ENCODE peak calls at places on chromosomes 7 and 10, in four cellular contexts. E is H1, C is GM12878, Y is HepG2. J is an unnamed sample.

GRCh38 chr10:49330127-49330665 is 31.2 kb downstream of the C10orf71 start:
- DNase-seq in E (no peak), Y (no peak), C (no peak), J (no peak)

GRCh38 chr10:24897326-24897926 is 55.0 kb downstream of the PRTFDC1 start:
- DNase-seq in E (no peak), Y (peak; percentile 20), C (no peak), J (peak; percentile 66)

GRCh38 chr10:48506147-48506917 is 98.5 kb downstream of the ARHGAP22 start:
- DNase-seq in Y (peak; percentile 88), C (no peak), E (no peak), J (peak; percentile 92)

GRCh38 chr10:119397416-119397815 is 145.1 kb downstream of the RGS10 start:
- DNase-seq in C (no peak), E (no peak), Y (no peak), J (no peak)

GRCh38 chr10:132489704-132490534 is 47.7 kb upstream of the INPP5A start:
- DNase-seq in Y (no peak), E (no peak), C (no peak), J (no peak)

GRCh38 chr10:78115135-78115853 is 81.6 kb downstream of the RPS24 start:
- DNase-seq in E (no peak), C (no peak), Y (no peak), J (no peak)

GRCh38 chr10:129848571-129849451 is 115.3 kb downstream of the EBF3 start:
- DNase-seq in Y (no peak), E (no peak), C (no peak), J (no peak)

GRCh38 chr10:53325073-53325472 is 552.5 kb upstream of the MBL2 start:
- DNase-seq in E (no peak), C (no peak), Y (no peak), J (no peak)

GRCh38 chr7:155543011-155543881 is 3.1 kb downstream of the CNPY1 start:
- DNase-seq in C (no peak), Y (peak; percentile 34), E (no peak), J (no peak)

GRCh38 chr10:6211341-6212265 is 8.9 kb downstream of the PFKFB3 start:
- DNase-seq in C (no peak), Y (no peak), E (no peak), J (no peak)

GRCh38 chr10:6207658-6208057 is 4.9 kb downstream of the PFKFB3 start:
- DNase-seq in C (no peak), Y (no peak), E (no peak), J (no peak)

GRCh38 chr10:6212806-6213205 is 10.1 kb downstream of the PFKFB3 start:
- DNase-seq in Y (no peak), E (no peak), C (no peak), J (no peak)

GRCh38 chr10:6212266-6212640 is 9.5 kb downstream of the PFKFB3 start:
- DNase-seq in C (no peak), E (no peak), Y (no peak), J (no peak)

GRCh38 chr10:6208781-6209235 is 6.1 kb downstream of the PFKFB3 start:
- DNase-seq in Y (no peak), E (no peak), C (no peak), J (no peak)
- TF ChIP-seq SP1 in Y (no peak), E (no peak), C (no peak), J (no peak)

GRCh38 chr10:80270887-80271286 is 18.6 kb downstream of the MAT1A start:
- DNase-seq in E (no peak), Y (no peak), C (no peak), J (no peak)
- TF ChIP-seq CHD2 in E (no peak), Y (no peak), C (no peak), J (no peak)

GRCh38 chr7:118245267-118246040 is 20.9 kb downstream of the ANKRD7 start:
- DNase-seq in C (no peak), Y (no peak), E (no peak), J (no peak)
- TF ChIP-seq SP1 in C (no peak), Y (no peak), E (no peak), J (no peak)

GRCh38 chr7:67765481-67765880 is 768.8 kb downstream of the TYW1 start:
- DNase-seq in E (no peak), Y (no peak), C (no peak), J (no peak)

GRCh38 chr7:67758551-67758950 is 761.9 kb downstream of the TYW1 start:
- DNase-seq in C (no peak), E (no peak), Y (no peak), J (no peak)

GRCh38 chr7:67764312-67764711 is 767.7 kb downstream of the TYW1 start:
- DNase-seq in C (no peak), E (no peak), Y (peak; percentile 93), J (no peak)

DNA sequence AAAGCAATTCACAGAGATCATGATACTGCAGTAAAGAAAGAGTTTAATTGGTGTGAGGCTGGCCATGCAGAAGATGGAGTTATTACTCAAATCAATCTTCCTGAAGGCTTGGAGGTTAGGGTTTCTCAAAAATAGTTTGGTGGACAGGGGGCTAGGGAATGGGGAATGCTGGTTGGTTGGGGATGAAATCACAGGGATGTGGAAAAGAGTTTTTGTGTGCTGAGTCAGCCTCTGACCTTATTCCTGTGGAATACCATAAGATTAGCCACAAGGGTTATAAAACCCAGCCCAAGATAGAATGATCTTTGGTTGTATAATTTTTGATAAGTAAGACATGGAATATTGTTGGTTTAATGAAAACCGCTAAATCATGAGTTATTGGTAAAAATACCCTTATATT is 764.3 kb downstream of the TYW1 start:
- DNase-seq in E (no peak), C (no peak), Y (no peak), J (no peak)
- TF ChIP-seq CHD2 in E (no peak), C (no peak), Y (no peak), J (no peak)

GRCh38 chr10:3473271-3473670 is 300.7 kb upstream of the PITRM1 start:
- DNase-seq in E (no peak), Y (no peak), C (no peak), J (no peak)
- TF ChIP-seq SP1 in E (no peak), Y (no peak), C (no peak), J (no peak)

J was measured in K562.